ENCODE peak calls at places on chromosomes 13 and 19, in nine cellular contexts. X, A, P, N, L, M, O, U and W are unnamed samples.

GRCh38 chr19:1947651-1948209 is 6.8 kb downstream of the CSNK1G2 start:
- DNase-seq in X (no peak), A (no peak), P (no peak), N (no peak), L (no peak), M (no peak), O (no peak), U (no peak), W (no peak)

GRCh38 chr13:35908221-35908620 is 223.0 kb downstream of the DCLK1 start:
- DNase-seq in X (no peak), A (no peak), P (no peak), N (no peak), L (no peak), M (no peak), O (no peak), U (no peak), W (no peak)

GRCh38 chr13:111505175-111505777 is 184.8 kb downstream of the TEX29 start:
- DNase-seq in X (no peak), A (no peak), P (peak), N (no peak), L (no peak), M (no peak), O (no peak), U (no peak), W (no peak)

GRCh38 chr13:47158583-47158982 is 261.7 kb upstream of the HTR2A start:
- DNase-seq in X (no peak), A (no peak), P (no peak), N (no peak), L (no peak), M (no peak), O (no peak), U (no peak), W (no peak)

GRCh38 chr13:102561933-102562332 is 34.9 kb upstream of the TPP2 start:
- DNase-seq in X (no peak), A (no peak), P (no peak), N (no peak), L (no peak), M (no peak), O (peak), U (no peak), W (no peak)

GRCh38 chr13:30881191-30881651 is 24.9 kb upstream of the MEDAG start:
- DNase-seq in X (peak), A (peak), P (no peak), N (no peak), L (peak), M (no peak), O (no peak), U (no peak), W (no peak)

GRCh38 chr19:772730-773436 is 22.0 kb downstream of the MISP start:
- DNase-seq in X (no peak), A (no peak), P (no peak), N (no peak), L (no peak), M (no peak), O (no peak), U (no peak), W (no peak)

GRCh38 chr19:9289231-9289884 is 20.3 kb downstream of the ZNF699 start:
- DNase-seq in X (no peak), A (no peak), P (no peak), N (no peak), L (no peak), M (no peak), O (no peak), U (no peak), W (no peak)

GRCh38 chr13:27991881-27992280 is 3.4 kb upstream of the URAD start:
- DNase-seq in X (no peak), A (no peak), P (no peak), N (no peak), L (no peak), M (no peak), O (peak), U (no peak), W (no peak)

GRCh38 chr19:5339470-5339949 is 1.1 kb downstream of the PTPRS start:
- DNase-seq in X (no peak), A (no peak), P (no peak), N (no peak), L (no peak), M (no peak), O (no peak), U (no peak), W (no peak)

GRCh38 chr19:37867831-37868230 is 38.6 kb downstream of the WDR87 start:
- DNase-seq in X (peak), A (peak), P (no peak), N (no peak), L (no peak), M (no peak), O (peak), U (no peak), W (no peak)

GRCh38 chr19:38441660-38442348 is 8.3 kb downstream of the RYR1 start:
- DNase-seq in X (peak), A (no peak), P (no peak), N (no peak), L (no peak), M (no peak), O (no peak), U (no peak), W (no peak)

GRCh38 chr19:7391218-7391670 is 42.5 kb downstream of the ARHGEF18 start:
- DNase-seq in X (peak), A (peak), P (peak), N (no peak), L (no peak), M (no peak), O (peak), U (no peak), W (no peak)

GRCh38 chr13:49443327-49443688 is 556 bp downstream of the CAB39L start:
- DNase-seq in X (peak), A (peak), P (no peak), N (no peak), L (no peak), M (no peak), O (no peak), U (no peak), W (no peak)

GRCh38 chr13:26498524-26499208 is 58.8 kb upstream of the WASF3 start:
- DNase-seq in X (peak), A (peak), P (no peak), N (no peak), L (no peak), M (no peak), O (peak), U (no peak), W (no peak)

GRCh38 chr13:49627831-49628652 is at the start of gene ARL11:
- DNase-seq in X (no peak), A (no peak), P (no peak), N (no peak), L (peak), M (peak), O (peak), U (peak), W (no peak)

GRCh38 chr13:99948411-99948810 is 23.2 kb downstream of the ZIC5 start:
- DNase-seq in X (no peak), A (no peak), P (no peak), N (no peak), L (no peak), M (no peak), O (no peak), U (no peak), W (no peak)

GRCh38 chr13:58960909-58961308 is 1202.8 kb downstream of the DIAPH3 start:
- DNase-seq in X (peak), A (peak), P (no peak), N (no peak), L (no peak), M (no peak), O (peak), U (no peak), W (no peak)

GRCh38 chr19:40365010-40365409 is 16.5 kb downstream of the PLD3 start:
- DNase-seq in X (no peak), A (no peak), P (no peak), N (no peak), L (no peak), M (no peak), O (no peak), U (no peak), W (no peak)

GRCh38 chr19:40933025-40933424 is 51.0 kb upstream of the CYP2A7 start:
- DNase-seq in X (no peak), A (no peak), P (no peak), N (no peak), L (no peak), M (no peak), O (no peak), U (no peak), W (no peak)

GRCh38 chr13:114145256-114145655 is 12.8 kb upstream of the RASA3 start:
- DNase-seq in X (no peak), A (no peak), P (no peak), N (no peak), L (peak), M (no peak), O (no peak), U (no peak), W (no peak)

GRCh38 chr13:36766295-36766694 is 52.7 kb upstream of the RFXAP start:
- DNase-seq in X (peak), A (peak), P (peak), N (no peak), L (no peak), M (no peak), O (peak), U (no peak), W (no peak)

GRCh38 chr19:7489609-7490044 is 792 bp upstream of the PEX11G start:
- DNase-seq in X (no peak), A (no peak), P (no peak), N (no peak), L (no peak), M (no peak), O (no peak), U (no peak), W (no peak)

GRCh38 chr13:49367640-49368431 is 76.0 kb downstream of the CAB39L start:
- DNase-seq in X (peak), A (peak), P (no peak), N (no peak), L (no peak), M (no peak), O (no peak), U (no peak), W (no peak)

GRCh38 chr19:54469496-54469934 is 3.6 kb downstream of the CDC42EP5 start:
- DNase-seq in X (no peak), A (no peak), P (no peak), N (no peak), L (peak), M (no peak), O (peak), U (no peak), W (no peak)

GRCh38 chr13:46521486-46521885 is 31.5 kb upstream of the LRCH1 start:
- DNase-seq in X (no peak), A (no peak), P (no peak), N (no peak), L (no peak), M (no peak), O (no peak), U (no peak), W (no peak)

GRCh38 chr13:21849323-21849722 is 178.4 kb downstream of the FGF9 start:
- DNase-seq in X (peak), A (no peak), P (peak), N (no peak), L (no peak), M (no peak), O (peak), U (no peak), W (no peak)

GRCh38 chr13:21853779-21854178 is 182.9 kb downstream of the FGF9 start:
- DNase-seq in X (no peak), A (no peak), P (no peak), N (no peak), L (no peak), M (no peak), O (no peak), U (no peak), W (no peak)

GRCh38 chr13:21846605-21847004 is 175.7 kb downstream of the FGF9 start:
- DNase-seq in X (no peak), A (no peak), P (no peak), N (no peak), L (no peak), M (no peak), O (no peak), U (no peak), W (no peak)

GRCh38 chr13:21850013-21851006 is 179.4 kb downstream of the FGF9 start:
- DNase-seq in X (peak), A (no peak), P (no peak), N (no peak), L (no peak), M (no peak), O (no peak), U (no peak), W (no peak)

GRCh38 chr13:21852043-21852442 is 181.2 kb downstream of the FGF9 start:
- DNase-seq in X (no peak), A (no peak), P (no peak), N (no peak), L (no peak), M (no peak), O (peak), U (no peak), W (no peak)
- TF ChIP-seq CTCF in X (no peak), A (no peak), P (no peak), N (no peak), L (no peak), M (no peak), O (no peak), U (no peak), W (no peak)

DNA sequence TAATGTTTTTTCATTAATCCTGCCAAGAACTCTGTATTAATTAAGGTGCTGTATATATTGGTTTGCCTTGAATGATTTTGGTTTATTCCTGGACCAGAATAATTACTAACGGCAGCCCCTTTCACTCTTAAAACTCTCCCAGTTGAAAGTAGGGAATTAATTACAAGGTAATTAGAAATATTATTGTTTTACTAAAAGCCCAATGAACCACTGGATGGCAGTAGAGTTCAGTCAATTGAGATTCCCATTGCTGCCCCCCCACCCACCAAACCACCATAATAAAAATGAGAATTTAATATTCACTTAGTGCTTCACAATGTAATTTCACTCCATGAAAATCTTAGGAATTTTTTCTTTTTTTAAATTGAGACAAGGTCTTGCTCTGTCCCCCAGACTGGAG is 13.7 kb downstream of the WBP4 start:
- DNase-seq in X (peak), A (peak), P (no peak), N (no peak), L (peak), M (peak), O (peak), U (peak), W (no peak)
- TF ChIP-seq CTCF in X (peak), A (peak), P (peak), N (peak), L (peak), M (peak), O (peak), U (peak), W (peak)

GRCh38 chr19:33235269-33235995 is 9.8 kb upstream of the SLC7A10 start:
- DNase-seq in X (peak), A (peak), P (peak), N (peak), L (peak), M (peak), O (peak), U (peak), W (peak)

GRCh38 chr19:33238750-33239149 is 13.1 kb upstream of the SLC7A10 start:
- DNase-seq in X (no peak), A (no peak), P (no peak), N (no peak), L (peak), M (no peak), O (no peak), U (no peak), W (no peak)

GRCh38 chr19:33234736-33235135 is 9.1 kb upstream of the SLC7A10 start:
- DNase-seq in X (no peak), A (no peak), P (no peak), N (no peak), L (peak), M (no peak), O (no peak), U (no peak), W (no peak)

GRCh38 chr19:33235996-33236350 is 10.3 kb upstream of the SLC7A10 start:
- DNase-seq in X (no peak), A (no peak), P (no peak), N (no peak), L (peak), M (no peak), O (no peak), U (no peak), W (no peak)

GRCh38 chr19:33236696-33237390 is 11.2 kb upstream of the SLC7A10 start:
- DNase-seq in X (no peak), A (no peak), P (no peak), N (no peak), L (peak), M (no peak), O (no peak), U (no peak), W (no peak)
- TF ChIP-seq CTCF in X (no peak), A (no peak), P (no peak), N (no peak), L (no peak), M (no peak), O (no peak), U (no peak), W (no peak)

GRCh38 chr19:49803529-49803856 is 9.6 kb downstream of the FUZ start:
- DNase-seq in X (no peak), A (no peak), P (no peak), N (no peak), L (no peak), M (no peak), O (no peak), U (no peak), W (no peak)

GRCh38 chr19:49801401-49801888 is 11.6 kb downstream of the FUZ start:
- DNase-seq in X (no peak), A (no peak), P (no peak), N (no peak), L (peak), M (no peak), O (no peak), U (no peak), W (no peak)

GRCh38 chr19:49802836-49803528 is 10.1 kb downstream of the FUZ start:
- DNase-seq in X (no peak), A (no peak), P (no peak), N (no peak), L (no peak), M (no peak), O (no peak), U (no peak), W (no peak)

GRCh38 chr19:49800771-49801170 is 12.3 kb downstream of the FUZ start:
- DNase-seq in X (no peak), A (no peak), P (no peak), N (no peak), L (no peak), M (no peak), O (no peak), U (no peak), W (no peak)

GRCh38 chr19:49801966-49802661 is 11.0 kb downstream of the FUZ start:
- DNase-seq in X (peak), A (peak), P (no peak), N (peak), L (peak), M (no peak), O (no peak), U (no peak), W (no peak)
- TF ChIP-seq CTCF in X (peak), A (peak), P (no peak), N (peak), L (peak), M (no peak), O (peak), U (no peak), W (no peak)

GRCh38 chr13:20311022-20311421 is 78.9 kb upstream of the GJB6 start:
- DNase-seq in X (no peak), A (no peak), P (no peak), N (no peak), L (no peak), M (no peak), O (no peak), U (no peak), W (no peak)

GRCh38 chr13:20301391-20302071 is 69.4 kb upstream of the GJB6 start:
- DNase-seq in X (peak), A (peak), P (no peak), N (no peak), L (peak), M (no peak), O (no peak), U (no peak), W (no peak)

GRCh38 chr13:20306039-20306438 is 73.9 kb upstream of the GJB6 start:
- DNase-seq in X (no peak), A (no peak), P (no peak), N (no peak), L (no peak), M (no peak), O (no peak), U (no peak), W (no peak)

GRCh38 chr13:20303636-20304035 is 71.5 kb upstream of the GJB6 start:
- DNase-seq in X (no peak), A (peak), P (no peak), N (no peak), L (no peak), M (no peak), O (peak), U (no peak), W (no peak)

GRCh38 chr13:20305587-20305986 is 73.5 kb upstream of the GJB6 start:
- DNase-seq in X (no peak), A (no peak), P (no peak), N (no peak), L (no peak), M (no peak), O (no peak), U (no peak), W (no peak)
- TF ChIP-seq CTCF in X (no peak), A (no peak), P (peak), N (no peak), L (no peak), M (no peak), O (no peak), U (no peak), W (no peak)

DNA sequence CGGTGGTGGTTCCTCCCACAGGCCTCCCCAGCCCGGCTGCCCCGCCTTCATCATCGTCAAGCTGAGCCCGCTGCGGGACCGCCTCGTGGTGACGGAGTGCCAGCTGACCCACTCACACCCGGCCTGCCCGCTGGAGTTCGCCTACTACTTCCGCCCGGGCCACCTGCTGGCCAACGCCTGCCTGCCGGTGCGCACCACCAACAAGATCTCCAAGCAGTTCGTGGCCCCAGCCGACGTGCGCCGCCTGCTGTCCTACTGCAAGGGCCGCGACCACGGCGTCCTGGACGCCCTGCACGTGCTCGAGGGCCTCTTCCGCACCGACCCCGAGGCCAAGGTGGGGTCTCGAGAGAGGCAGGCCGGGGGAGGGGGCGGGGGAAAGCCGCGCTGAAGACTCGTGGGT is 12.0 kb downstream of the ZSWIM9 start:
- DNase-seq in X (no peak), A (no peak), P (no peak), N (no peak), L (no peak), M (no peak), O (no peak), U (no peak), W (no peak)
- TF ChIP-seq CTCF in X (no peak), A (no peak), P (peak), N (no peak), L (no peak), M (no peak), O (no peak), U (no peak), W (no peak)

DNA sequence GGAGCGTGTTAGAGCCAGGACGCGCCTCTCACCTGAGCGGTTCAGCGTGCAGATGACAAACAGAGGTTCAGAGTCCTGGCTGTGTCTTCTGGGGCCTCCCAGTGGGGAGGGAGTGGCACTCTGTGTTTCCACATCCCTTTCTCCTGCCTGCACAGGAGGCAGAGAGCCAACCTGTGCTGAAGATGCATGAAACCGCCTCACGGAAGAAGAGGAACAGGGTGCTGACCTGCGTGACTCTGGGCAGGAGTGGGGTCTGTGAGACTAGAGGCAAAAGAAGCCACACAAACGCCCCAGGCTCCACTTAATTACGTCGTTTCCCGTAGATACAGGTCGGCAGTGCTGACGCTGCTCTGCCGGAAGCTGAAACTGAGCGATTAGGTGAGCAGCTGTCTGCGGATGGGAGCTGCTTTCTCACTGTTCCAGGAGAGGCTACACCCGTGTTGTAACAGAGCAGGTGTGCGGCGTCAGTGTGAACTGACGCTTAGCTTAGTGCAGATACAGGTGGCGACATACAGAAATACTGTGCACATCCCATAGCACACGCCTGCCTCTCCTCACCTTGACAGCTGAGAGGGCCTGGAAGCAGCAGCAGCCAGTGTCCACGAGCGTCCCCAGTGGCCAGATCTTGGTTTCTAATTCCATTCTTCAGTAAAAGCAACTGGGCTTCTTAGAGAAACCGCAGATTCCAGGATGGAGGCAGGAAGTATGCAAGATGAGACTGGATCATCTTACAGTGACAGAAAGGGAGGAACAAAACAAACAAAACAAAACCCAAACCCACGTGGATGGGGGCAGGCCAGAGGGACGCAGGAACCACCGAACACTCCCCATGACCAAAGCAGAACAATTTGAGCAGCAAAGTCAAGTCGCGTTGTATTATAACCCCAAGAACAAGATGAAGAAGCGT is 37.7 kb upstream of the MCF2L start:
- DNase-seq in X (peak), A (peak), P (peak), N (peak), L (no peak), M (no peak), O (peak), U (no peak), W (no peak)
- TF ChIP-seq CTCF in X (peak), A (peak), P (peak), N (peak), L (peak), M (no peak), O (peak), U (no peak), W (peak)